ENCODE peak calls at places on chromosomes 13 and 19, in nine cellular contexts. W is Peyer's patch, N is prostate gland, H is A549, R is spleen, U is heart left ventricle, S is tibial nerve, Z is endothelial cell of umbilical vein, I is transverse colon. O is an unnamed sample.

GRCh38 chr13:36251528-36251927 is 37.2 kb upstream of the SOHLH2 start:
- DNase-seq in U (no peak), I (no peak), Z (no peak), S (no peak), H (no peak), W (no peak), R (no peak), N (no peak), O (no peak)

GRCh38 chr19:34263745-34264237 is 9.4 kb downstream of the GARRE1 start:
- DNase-seq in R (no peak), Z (no peak), H (no peak), S (no peak), N (no peak), I (no peak), W (peak; percentile 6), U (no peak), O (no peak)

GRCh38 chr13:49895826-49896225 is 40.3 kb downstream of the SPRYD7 start:
- DNase-seq in W (no peak), Z (no peak), U (no peak), N (no peak), S (no peak), I (no peak), H (no peak), R (no peak), O (no peak)

GRCh38 chr13:60226507-60226906 is 62.8 kb upstream of the DIAPH3 start:
- DNase-seq in S (no peak), N (no peak), U (no peak), Z (peak; percentile 9), I (peak; percentile 13), W (no peak), R (no peak), H (peak; percentile 28), O (no peak)

GRCh38 chr19:40303765-40304164 is 18.6 kb upstream of the AKT2 start:
- DNase-seq in R (no peak), Z (no peak), N (no peak), H (no peak), U (no peak), W (no peak), I (no peak), S (no peak), O (no peak)

GRCh38 chr13:48539550-48539949 is 6.7 kb upstream of the RCBTB2 start:
- DNase-seq in S (no peak), N (no peak), R (no peak), Z (no peak), U (no peak), W (no peak), H (no peak), I (no peak), O (no peak)

GRCh38 chr13:30725331-30726085 is 9.8 kb upstream of the ALOX5AP start:
- DNase-seq in W (no peak), Z (no peak), U (no peak), I (no peak), S (no peak), N (no peak), H (no peak), R (no peak), O (no peak)

GRCh38 chr19:46958542-46958941 is 61.1 kb upstream of the NPAS1 start:
- DNase-seq in H (no peak), R (no peak), U (no peak), N (no peak), Z (peak; percentile 68), W (no peak), I (no peak), S (no peak), O (no peak)

GRCh38 chr19:8463343-8463742 is 18.6 kb downstream of the HNRNPM start:
- DNase-seq in Z (no peak), W (no peak), U (no peak), S (no peak), N (no peak), R (no peak), I (no peak), H (no peak), O (no peak)

GRCh38 chr13:107138987-107139386 is 571.0 kb upstream of the ARGLU1 start:
- DNase-seq in U (no peak), H (no peak), W (no peak), R (no peak), N (no peak), S (peak; percentile 52), Z (peak; percentile 44), I (no peak), O (no peak)

GRCh38 chr13:107138468-107138867 is 570.5 kb upstream of the ARGLU1 start:
- DNase-seq in Z (no peak), N (no peak), R (no peak), I (no peak), S (no peak), U (no peak), H (no peak), W (no peak), O (no peak)

GRCh38 chr13:107141767-107142166 is 573.8 kb upstream of the ARGLU1 start:
- DNase-seq in Z (no peak), W (no peak), S (no peak), I (no peak), N (no peak), U (no peak), H (no peak), R (no peak), O (no peak)

GRCh38 chr13:107144432-107144831 is 576.5 kb upstream of the ARGLU1 start:
- DNase-seq in N (no peak), U (no peak), R (no peak), H (no peak), S (no peak), Z (peak; percentile 60), I (no peak), W (no peak), O (no peak)
- TF ChIP-seq POLR2A in N (no peak), U (no peak), R (no peak), H (no peak), S (no peak), Z (no peak), I (no peak), W (no peak), O (no peak)

GRCh38 chr13:113402471-113403254 is 38.7 kb upstream of the GRTP1 start:
- DNase-seq in I (no peak), U (no peak), N (no peak), Z (no peak), H (no peak), S (no peak), W (no peak), R (no peak), O (no peak)
- H3K4me3 ChIP-seq in I (no peak overlapping the region), U (no peak overlapping the region), N (no peak overlapping the region), Z (no peak overlapping the region), H (no peak overlapping the region), S (no peak overlapping the region), W (no peak overlapping the region), R (no peak overlapping the region), O (no peak overlapping the region)

DNA sequence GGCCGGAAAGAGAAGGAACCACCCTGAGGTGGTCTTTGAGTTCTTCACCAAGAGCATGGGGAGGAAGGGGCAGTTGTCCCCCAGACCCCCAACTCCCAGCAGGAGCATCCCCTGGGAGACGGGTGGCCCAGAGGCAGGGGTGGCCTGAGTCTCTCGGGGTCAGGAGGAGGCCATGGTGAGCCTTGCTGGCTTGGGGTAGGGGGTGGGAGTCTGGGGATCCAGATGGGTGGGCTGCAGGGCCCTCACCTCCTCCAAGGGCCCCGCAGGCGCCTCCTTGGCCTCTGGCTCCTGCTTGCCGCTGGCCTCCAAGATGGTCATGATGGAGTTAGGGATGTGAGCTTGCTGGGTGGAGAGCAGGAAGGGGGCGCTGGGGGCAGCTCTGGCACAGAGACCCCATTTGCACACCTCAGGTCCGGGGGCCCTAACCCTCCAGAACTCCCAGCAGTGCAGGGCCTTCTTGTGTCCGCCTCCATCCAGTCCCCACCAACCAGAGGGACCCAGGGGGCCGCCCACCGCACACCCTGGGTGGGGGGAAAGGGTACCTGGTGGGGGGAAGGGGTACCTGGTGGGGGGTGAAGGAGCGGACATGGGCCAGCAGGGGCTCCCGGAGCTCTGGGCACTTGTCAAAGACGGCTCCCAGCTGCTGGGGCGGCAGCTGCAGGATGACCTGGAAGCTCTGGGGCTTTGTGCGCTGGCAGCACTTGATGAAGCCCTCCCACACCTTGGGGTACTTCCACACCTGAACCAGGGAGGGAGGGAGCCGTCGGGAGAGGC is 1.3 kb upstream of the RSPH6A start:
- DNase-seq in S (no peak), W (no peak), R (no peak), N (no peak), Z (no peak), H (no peak), I (no peak), U (no peak), O (no peak)
- TF ChIP-seq POLR2A in S (no peak), W (no peak), R (no peak), N (no peak), Z (no peak), H (no peak), I (no peak), U (no peak), O (no peak)

GRCh38 chr19:38650911-38651584 is 3.6 kb downstream of the ACTN4 start:
- DNase-seq in R (no peak), W (no peak), I (no peak), H (peak; percentile 67), U (peak; percentile 36), S (peak; percentile 61), Z (peak; percentile 60), N (no peak), O (no peak)

GRCh38 chr19:38649305-38650179 is 2.1 kb downstream of the ACTN4 start:
- DNase-seq in Z (peak; percentile 20), H (peak; percentile 81), W (peak; percentile 85), N (peak; percentile 82), R (peak; percentile 85), S (no peak), I (peak; percentile 86), U (peak; percentile 38), O (peak; percentile 86)

GRCh38 chr19:38647966-38648788 is 728 bp downstream of the ACTN4 start:
- DNase-seq in S (no peak), H (no peak), W (no peak), R (no peak), U (no peak), N (no peak), I (no peak), Z (peak; percentile 34), O (no peak)

GRCh38 chr19:38648789-38649304 is 1.4 kb downstream of the ACTN4 start:
- DNase-seq in W (no peak), N (no peak), R (no peak), S (no peak), H (no peak), U (no peak), Z (no peak), I (no peak), O (no peak)

GRCh38 chr19:38650180-38650775 is 2.8 kb downstream of the ACTN4 start:
- DNase-seq in N (no peak), W (peak; percentile 68), S (no peak), H (peak; percentile 53), U (peak; percentile 38), Z (no peak), R (no peak), I (peak; percentile 75), O (no peak)
- H3K4me3 ChIP-seq in N (peak overlapping the region; percentile 93), W (peak overlapping the region; percentile 89), S (peak overlapping the region; percentile 87), H (peak overlapping the region; percentile 85), U (peak overlapping the region; percentile 98), Z (no peak overlapping the region), R (peak overlapping the region; percentile 81), I (peak overlapping the region; percentile 98), O (peak overlapping the region; percentile 95)

DNA sequence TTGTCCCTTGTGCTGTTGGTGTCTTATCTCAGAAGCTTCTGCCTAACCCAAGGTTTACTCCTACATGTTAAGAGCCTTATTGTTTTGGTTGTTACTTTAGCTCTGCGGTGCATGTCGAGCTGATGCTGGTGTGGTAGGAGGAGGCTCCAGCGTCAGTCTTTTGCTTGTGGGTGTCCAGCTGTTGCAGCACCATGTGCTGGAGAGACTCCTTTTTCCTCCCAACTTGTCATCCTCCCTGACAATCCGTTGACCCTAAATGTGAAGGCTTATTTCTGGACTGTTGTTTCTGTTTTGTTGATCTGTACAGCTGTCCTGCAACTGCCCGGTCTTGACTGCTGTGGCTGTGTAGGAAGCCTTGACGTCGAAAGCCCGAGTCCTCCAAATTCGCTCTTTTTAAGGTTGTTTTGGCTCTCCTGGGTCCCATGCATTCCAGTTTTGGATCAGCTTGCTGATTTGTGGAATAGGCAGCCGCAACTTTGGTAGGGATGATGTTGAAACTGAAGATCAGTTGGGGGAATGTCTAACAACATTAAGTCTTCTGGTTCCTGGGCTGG is 15.3 kb downstream of the NAXD start:
- DNase-seq in U (no peak), I (no peak), Z (no peak), N (no peak), W (no peak), S (no peak), H (no peak), R (no peak), O (no peak)
- TF ChIP-seq POLR2A in U (no peak), I (no peak), Z (no peak), N (no peak), W (no peak), S (no peak), H (no peak), R (no peak), O (no peak)

O was measured in breast epithelium.